ENCODE peak calls at places on chromosomes 4 and X, in six cellular contexts. I is PC-3; J is HEK293T; F is neural progenitor cell; T is ELR; V is CD8-positive, alpha-beta memory T cell. Y is an unnamed sample.

GRCh38 chr4:7124643-7125442 is 57.0 kb upstream of the GRPEL1 start:
- DNase-seq in I (peak), J (no peak), F (no peak), T (peak), V (no peak), Y (no peak)

GRCh38 chr4:39732728-39733127 is 34.8 kb downstream of the UBE2K start:
- DNase-seq in I (peak), J (no peak), F (no peak), T (peak), V (no peak), Y (no peak)

GRCh38 chrX:115147220-115147619 is 42.0 kb upstream of the RBMXL3 start:
- DNase-seq in I (peak), J (peak), F (no peak), T (peak), V (no peak), Y (peak)

GRCh38 chr4:153486281-153487151 is 20.4 kb downstream of the TMEM131L start:
- DNase-seq in I (peak), J (no peak), F (peak), T (peak), V (no peak), Y (peak)

GRCh38 chr4:38452009-38452408 is 212.0 kb upstream of the KLF3 start:
- DNase-seq in I (no peak), J (no peak), F (no peak), T (no peak), V (no peak), Y (no peak)

GRCh38 chrX:148417934-148418333 is 82.5 kb upstream of the AFF2 start:
- DNase-seq in I (no peak), J (no peak), F (no peak), T (no peak), V (no peak), Y (no peak)

GRCh38 chr4:99205104-99205979 is 13.7 kb downstream of the ADH6 start:
- DNase-seq in I (no peak), J (peak), F (peak), T (no peak), V (no peak), Y (no peak)

GRCh38 chr4:25970691-25971427 is 56.8 kb downstream of the SMIM20 start:
- DNase-seq in I (peak), J (no peak), F (peak), T (peak), V (no peak), Y (no peak)

GRCh38 chr4:155758500-155759371 is at the start of gene GUCY1B1:
- DNase-seq in I (peak), J (peak), F (peak), T (peak), V (no peak), Y (no peak)

GRCh38 chr4:26256016-26256415 is 64.8 kb upstream of the RBPJ start:
- DNase-seq in I (peak), J (no peak), F (no peak), T (no peak), V (no peak), Y (no peak)

GRCh38 chr4:108454227-108454626 is 166.1 kb upstream of the RPL34 start:
- DNase-seq in I (no peak), J (peak), F (no peak), T (no peak), V (no peak), Y (no peak)

GRCh38 chrX:130741584-130741983 is 161.4 kb downstream of the ENOX2 start:
- DNase-seq in I (no peak), J (no peak), F (no peak), T (no peak), V (no peak), Y (no peak)

GRCh38 chr4:145840162-145840768 is 98.4 kb downstream of the ZNF827 start:
- DNase-seq in I (peak), J (peak), F (no peak), T (peak), V (no peak), Y (peak)

GRCh38 chr4:139978692-139979091 is 175.3 kb downstream of the MAML3 start:
- DNase-seq in I (no peak), J (no peak), F (no peak), T (no peak), V (no peak), Y (no peak)

GRCh38 chr4:138110815-138111214 is 131.3 kb downstream of the SLC7A11 start:
- DNase-seq in I (peak), J (no peak), F (no peak), T (peak), V (no peak), Y (no peak)

GRCh38 chrX:21319323-21319722 is 54.9 kb upstream of the CNKSR2 start:
- DNase-seq in I (no peak), J (no peak), F (no peak), T (no peak), V (no peak), Y (no peak)

GRCh38 chr4:88609387-88609786 is 17.1 kb downstream of the HERC3 start:
- DNase-seq in I (peak), J (no peak), F (no peak), T (peak), V (no peak), Y (no peak)

GRCh38 chr4:153577053-153577452 is 107.0 kb upstream of the TLR2 start:
- DNase-seq in I (no peak), J (no peak), F (no peak), T (no peak), V (no peak), Y (no peak)

GRCh38 chrX:94871640-94872039 is 1197.6 kb downstream of the FAM133A start:
- DNase-seq in I (no peak), J (no peak), F (no peak), T (no peak), V (no peak), Y (no peak)

GRCh38 chr4:957581-958313 is 15.6 kb downstream of the DGKQ start:
- DNase-seq in I (no peak), J (no peak), F (no peak), T (no peak), V (no peak), Y (no peak)

GRCh38 chr4:123554819-123555499 is 158.4 kb downstream of the SPRY1 start:
- DNase-seq in I (no peak), J (no peak), F (no peak), T (no peak), V (no peak), Y (no peak)

GRCh38 chr4:100014616-100015015 is 64.5 kb upstream of the H2AZ1 start:
- DNase-seq in I (peak), J (no peak), F (no peak), T (peak), V (no peak), Y (no peak)

Y was measured in HCT116.